ENCODE peak calls at places on chromosomes 6 and 20, in four cellular contexts. Q, H, A and T are unnamed samples. For H3K4me1 and H3K27me3, the result is how much of the 10 kb centered on the place peaks cover.

GRCh38 chr6:27863962-27864905 is 48.0 kb downstream of the OR2B2 start:
- DNase-seq in Q (peak), H (no peak), A (no peak), T (no peak)

GRCh38 chr6:104788400-104788799 is 71.3 kb downstream of the HACE1 start:
- DNase-seq in Q (no peak), H (no peak), A (no peak), T (no peak)

GRCh38 chr6:136226027-136226673 is 24.0 kb downstream of the MTFR2 start:
- DNase-seq in Q (peak), H (no peak), A (peak), T (peak)

GRCh38 chr6:90502866-90503407 is 83.9 kb downstream of the MAP3K7 start:
- DNase-seq in Q (no peak), H (peak), A (no peak), T (no peak)

GRCh38 chr20:18497603-18498002 is 578 bp upstream of the RBBP9 start:
- DNase-seq in Q (no peak), H (no peak), A (no peak), T (no peak)

GRCh38 chr20:6533828-6534388 is 233.6 kb upstream of the BMP2 start:
- DNase-seq in Q (peak), H (no peak), A (no peak), T (no peak)

GRCh38 chr6:75608955-75609533 is 7.4 kb downstream of the SENP6 start:
- DNase-seq in Q (no peak), H (no peak), A (no peak), T (no peak)

GRCh38 chr6:138455746-138456392 is 43.4 kb downstream of the NHSL1 start:
- DNase-seq in Q (no peak), H (no peak), A (no peak), T (no peak)

GRCh38 chr6:119483936-119484335 is 134.4 kb upstream of the MAN1A1 start:
- DNase-seq in Q (peak), H (no peak), A (no peak), T (no peak)

GRCh38 chr20:46810442-46811327 is 84.0 kb upstream of the EYA2 start:
- DNase-seq in Q (no peak), H (peak), A (no peak), T (no peak)

GRCh38 chr20:51022803-51023616 is at the start of gene KCNG1:
- DNase-seq in Q (peak), H (peak), A (no peak), T (peak)

GRCh38 chr6:16759181-16759645 is 2.0 kb downstream of the ATXN1 start:
- DNase-seq in Q (no peak), H (no peak), A (no peak), T (no peak)
- H3K4me1 ChIP-seq in Q (under half), H (under half), A (under half), T (under half)

DNA sequence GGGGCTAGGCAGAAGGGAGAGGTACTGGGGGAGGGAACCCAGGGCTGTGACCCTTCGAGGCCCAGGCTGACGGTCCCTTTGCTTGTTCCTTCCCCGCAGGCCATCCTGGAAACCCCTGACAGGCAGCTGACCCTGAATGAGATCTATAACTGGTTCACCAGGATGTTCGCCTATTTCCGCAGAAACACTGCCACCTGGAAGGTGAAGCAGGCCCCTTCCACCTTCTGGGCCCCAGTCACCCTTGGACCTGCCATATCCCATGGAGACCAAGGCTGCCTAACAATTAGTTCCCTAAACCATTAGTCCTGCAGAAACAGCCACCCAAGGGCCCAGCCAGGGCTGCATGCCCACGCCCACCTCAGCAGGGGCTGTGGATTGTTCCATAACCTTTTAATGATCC is 44.9 kb downstream of the FOXP4 start:
- DNase-seq in Q (no peak), H (no peak), A (no peak), T (no peak)
- H3K27me3 ChIP-seq in Q (under half), H (under half), A (under half), T (under half)

DNA sequence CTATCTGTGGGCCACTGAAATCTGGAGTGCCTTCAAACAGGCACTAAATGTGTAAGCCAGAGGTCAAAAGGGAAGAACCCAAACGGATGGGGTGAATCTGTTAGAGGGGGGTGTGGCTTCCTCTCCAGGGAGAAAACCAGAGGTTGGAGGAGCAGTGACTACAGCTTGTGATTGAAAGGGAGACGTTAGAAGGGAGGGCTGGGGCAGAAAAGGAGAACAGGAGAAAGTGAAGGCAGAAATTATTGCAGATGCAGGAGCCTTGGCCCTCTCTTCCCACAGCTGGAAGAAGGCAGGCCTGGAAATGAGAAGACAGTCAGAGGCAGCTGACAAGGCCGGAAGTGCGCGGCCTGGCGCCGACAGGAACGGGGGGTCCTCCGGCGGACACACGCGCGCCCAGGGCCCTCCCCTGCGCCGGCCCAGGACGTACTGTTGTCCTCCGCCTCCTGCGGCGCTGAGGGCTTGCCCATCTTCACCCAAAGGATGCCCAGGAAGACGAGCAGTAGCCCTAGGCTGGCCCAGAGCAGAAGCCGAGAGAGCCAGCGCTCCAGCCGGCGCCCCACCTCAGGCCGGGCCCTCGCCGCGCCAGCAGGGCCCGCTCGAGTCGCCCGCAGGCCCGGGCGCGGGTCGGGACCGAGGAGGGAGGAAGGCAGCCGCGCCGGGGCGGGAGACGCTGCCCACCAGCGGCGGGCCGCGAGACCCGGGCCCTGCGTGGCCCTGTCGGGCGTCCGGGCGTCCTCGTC is 806 bp downstream of the LEMD2 start:
- DNase-seq in Q (peak), H (peak), A (peak), T (peak)
- H3K4me1 ChIP-seq in Q (under half), H (under half), A (under half), T (under half)

GRCh38 chr6:10692965-10693538 is 1.4 kb downstream of the C6orf52 start:
- DNase-seq in Q (no peak), H (no peak), A (no peak), T (no peak)

GRCh38 chr6:10686901-10687300 is 7.5 kb downstream of the C6orf52 start:
- DNase-seq in Q (no peak), H (no peak), A (no peak), T (no peak)

GRCh38 chr6:10694302-10695085 is at the start of the genes C6orf52 and PAK1IP1:
- DNase-seq in Q (peak), H (peak), A (peak), T (peak)

GRCh38 chr6:10687582-10687981 is 6.8 kb downstream of the C6orf52 start:
- DNase-seq in Q (no peak), H (no peak), A (no peak), T (no peak)

GRCh38 chr6:10690651-10691445 is 3.6 kb downstream of the C6orf52 start:
- DNase-seq in Q (no peak), H (no peak), A (no peak), T (peak)
- H3K27me3 ChIP-seq in Q (under half), H (under half), A (under half), T (under half)

GRCh38 chr20:19977373-19977770 is 39.8 kb upstream of the NAA20 start:
- DNase-seq in Q (no peak), H (no peak), A (no peak), T (no peak)
- H3K4me1 ChIP-seq in Q (under half), H (under half), A (half or more), T (under half)